ENCODE peak calls at places on chromosomes 3 and 15, in six cellular contexts. J is choroid plexus epithelial cell; T is HFFc6; L is neural crest cell; P is progenitor cell of endocrine pancreas; Q is CD4-positive, alpha-beta T cell. O is an unnamed sample.

GRCh38 chr3:185188816-185189215 is 36.0 kb upstream of the C3orf70 start:
- DNase-seq in P (no peak), Q (no peak), T (no peak), J (no peak), L (no peak), O (no peak)

GRCh38 chr3:186931487-186932280 is 1.4 kb downstream of the ST6GAL1 start:
- DNase-seq in Q (peak), J (peak), T (peak), L (peak), P (peak), O (peak)

GRCh38 chr3:30342319-30343060 is 263.9 kb upstream of the TGFBR2 start:
- DNase-seq in J (peak), L (no peak), T (peak), P (no peak), Q (no peak), O (peak)

GRCh38 chr15:73438651-73439050 is 4.3 kb upstream of the REC114 start:
- DNase-seq in L (no peak), J (no peak), Q (no peak), T (no peak), P (no peak), O (no peak)

GRCh38 chr3:127110982-127111693 is 81.8 kb upstream of the PRR23E start:
- DNase-seq in J (no peak), T (no peak), L (no peak), P (no peak), Q (no peak), O (no peak)

GRCh38 chr3:15102256-15102655 is 3.3 kb upstream of the RBSN start:
- DNase-seq in J (no peak), T (no peak), P (no peak), L (no peak), Q (no peak), O (peak)

GRCh38 chr15:77746254-77747174 is 113.8 kb upstream of the LINGO1 start:
- DNase-seq in P (no peak), L (no peak), J (no peak), T (no peak), Q (no peak), O (no peak)

GRCh38 chr3:189389346-189389745 is 217.6 kb downstream of the TPRG1 start:
- DNase-seq in P (no peak), T (no peak), Q (no peak), J (no peak), L (no peak), O (peak)

GRCh38 chr3:188415196-188415595 is 261.2 kb downstream of the LPP start:
- DNase-seq in P (no peak), T (no peak), Q (no peak), L (no peak), J (no peak), O (peak)

GRCh38 chr15:92163641-92164040 is 230.0 kb upstream of the ST8SIA2 start:
- DNase-seq in T (no peak), Q (no peak), P (no peak), L (no peak), J (no peak), O (no peak)

GRCh38 chr3:100144255-100144866 is 30.1 kb upstream of the FILIP1L start:
- DNase-seq in L (no peak), Q (no peak), T (no peak), J (no peak), P (no peak), O (no peak)

GRCh38 chr3:115321396-115321795 is 174.3 kb upstream of the ZBTB20 start:
- DNase-seq in Q (no peak), T (peak), P (no peak), J (peak), L (no peak), O (peak)

GRCh38 chr15:70411464-70411863 is 313.7 kb upstream of the TLE3 start:
- DNase-seq in J (no peak), L (no peak), P (no peak), T (no peak), Q (no peak), O (no peak)

GRCh38 chr15:70045045-70045444 is 52.7 kb downstream of the TLE3 start:
- DNase-seq in Q (no peak), J (no peak), L (no peak), P (no peak), T (peak), O (peak)

GRCh38 chr3:123762805-123763204 is 121.3 kb downstream of the MYLK start:
- DNase-seq in J (no peak), Q (no peak), P (no peak), T (no peak), L (no peak), O (no peak)

GRCh38 chr3:123757281-123757940 is 126.7 kb downstream of the MYLK start:
- DNase-seq in J (peak), P (no peak), T (no peak), L (no peak), Q (no peak), O (peak)

GRCh38 chr3:123758081-123758564 is 126.0 kb downstream of the MYLK start:
- DNase-seq in L (no peak), T (peak), P (no peak), J (peak), Q (no peak), O (peak)

GRCh38 chr3:123759311-123759710 is 124.8 kb downstream of the MYLK start:
- DNase-seq in P (no peak), L (no peak), J (no peak), T (peak), Q (no peak), O (no peak)

DNA sequence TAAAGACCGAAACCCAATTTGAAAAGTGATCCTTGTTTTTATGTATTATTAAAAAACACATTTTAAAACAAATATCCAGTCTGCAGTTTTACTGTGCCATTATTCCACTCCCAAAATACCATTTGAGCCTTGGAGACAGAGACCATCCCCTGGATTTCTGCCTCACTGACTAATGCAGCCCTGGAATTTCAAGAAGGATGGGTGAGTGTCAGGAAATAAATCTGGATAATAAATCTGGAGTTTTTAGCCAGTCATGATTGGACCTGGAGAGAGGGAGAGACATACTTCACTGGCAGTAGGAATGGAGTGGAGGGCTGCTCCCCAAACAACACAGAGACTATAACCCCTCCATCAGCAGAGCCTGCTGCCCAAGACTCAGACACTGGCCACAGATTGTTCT is 123.3 kb downstream of the MYLK start:
- DNase-seq in Q (no peak), P (no peak), J (no peak), T (no peak), L (no peak), O (no peak)
- TF ChIP-seq CTCF in Q (no peak), P (no peak), J (no peak), T (no peak), L (no peak), O (no peak)

GRCh38 chr3:194671511-194671899 is 486 bp downstream of the LSG1 start:
- DNase-seq in T (peak), P (no peak), L (no peak), Q (no peak), J (peak), O (peak)
- TF ChIP-seq CTCF in T (peak), P (peak), L (peak), Q (peak), J (peak), O (peak)

DNA sequence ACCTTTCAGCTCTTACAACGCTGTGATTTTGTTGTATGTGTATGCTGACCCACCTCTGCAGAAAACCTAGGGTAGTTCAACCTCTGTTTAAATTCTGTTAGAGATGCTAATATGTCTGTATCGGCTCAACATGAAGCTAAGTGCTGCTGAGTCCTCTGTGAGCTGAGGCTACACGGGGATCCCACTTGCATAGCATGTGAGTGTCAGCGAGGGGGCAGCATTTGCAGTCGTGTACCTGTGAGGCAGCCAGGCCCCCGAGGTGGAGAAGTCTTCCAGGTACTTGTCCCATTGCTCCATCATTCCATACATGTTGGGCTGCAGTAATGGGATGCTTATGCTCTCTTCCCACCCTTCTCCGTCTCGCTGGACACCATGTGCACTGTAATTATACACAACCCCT is 3.7 kb downstream of the MKRN2OS start:
- DNase-seq in Q (no peak), P (no peak), L (no peak), T (no peak), J (no peak), O (no peak)
- TF ChIP-seq CTCF in Q (no peak), P (peak), L (peak), T (no peak), J (peak), O (no peak)

DNA sequence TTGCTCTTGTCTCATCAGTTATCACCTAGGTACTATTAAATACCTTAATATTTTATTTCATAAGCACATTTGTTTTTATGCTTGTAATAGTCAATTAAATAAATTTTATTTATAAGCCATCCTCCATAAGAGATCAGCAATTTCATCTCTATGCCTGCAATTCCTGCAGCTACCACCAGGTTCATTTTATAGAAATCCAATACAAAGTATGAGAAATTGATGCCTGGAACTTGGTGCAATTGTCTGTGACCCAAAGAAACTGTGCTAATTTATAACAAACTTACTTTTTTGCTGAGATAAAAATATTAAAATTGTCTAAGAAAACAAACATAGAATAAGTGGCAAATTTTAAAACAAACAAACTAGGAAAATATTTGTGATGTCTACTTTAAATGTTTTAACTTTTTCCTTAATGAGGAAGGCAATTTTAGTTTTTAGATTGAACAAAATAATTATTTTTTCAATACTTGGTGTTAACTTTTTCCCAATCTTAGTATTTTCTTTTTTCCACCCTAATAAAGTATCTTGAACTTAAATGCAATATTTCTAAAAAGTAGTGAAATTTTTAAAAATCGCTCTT is 1026.6 kb downstream of the ROBO1 start:
- DNase-seq in J (no peak), T (no peak), Q (no peak), P (no peak), L (no peak), O (peak)
- TF ChIP-seq CTCF in J (peak), T (peak), Q (peak), P (peak), L (peak), O (peak)

DNA sequence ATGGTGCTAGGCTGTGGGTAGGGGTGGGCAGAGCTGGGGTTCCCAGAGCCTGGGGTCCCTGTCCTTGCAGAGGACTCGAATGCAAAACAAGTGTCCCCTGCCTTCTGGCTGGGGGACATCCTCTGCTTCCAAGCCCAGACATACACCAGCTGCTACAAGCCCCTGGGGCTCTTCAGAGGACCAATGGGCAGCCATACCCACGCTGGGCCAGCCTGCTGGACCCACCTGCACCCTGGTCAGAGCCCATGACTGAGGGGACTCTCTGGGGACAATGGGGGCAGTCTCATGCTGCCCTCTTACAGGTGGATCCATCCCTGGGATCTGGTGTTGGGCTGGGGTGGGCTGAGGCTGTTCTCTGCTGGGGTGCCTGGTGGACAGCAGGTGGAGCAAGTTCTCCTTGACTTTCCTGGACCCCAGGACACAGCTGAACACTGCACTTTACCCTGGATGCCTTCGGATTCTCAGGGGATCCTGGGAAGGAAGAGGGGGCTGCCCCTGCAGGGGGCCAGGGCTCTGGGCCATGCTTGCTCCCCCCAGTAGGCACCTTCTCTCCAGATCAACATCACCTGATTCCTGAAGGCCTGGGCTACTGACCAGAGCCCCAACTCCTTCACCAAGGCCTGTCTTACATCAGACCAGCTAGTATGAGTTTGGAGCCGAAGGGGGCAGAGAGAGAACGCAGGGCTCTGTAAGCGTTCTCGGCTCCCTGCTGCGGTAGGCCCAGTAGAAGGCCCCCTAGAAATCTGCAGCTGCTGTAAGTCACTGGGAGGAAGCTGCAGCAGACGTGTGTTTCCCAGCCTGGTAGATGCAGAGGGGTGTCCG is 7.2 kb upstream of the COMMD4 start:
- DNase-seq in Q (no peak), L (no peak), T (no peak), J (no peak), P (no peak), O (no peak)
- TF ChIP-seq CTCF in Q (no peak), L (no peak), T (no peak), J (no peak), P (no peak), O (no peak)

GRCh38 chr3:71951842-71952241 is 166.9 kb upstream of the PROK2 start:
- DNase-seq in T (no peak), J (no peak), Q (no peak), P (no peak), L (no peak), O (no peak)

GRCh38 chr3:71961378-71961777 is 176.4 kb upstream of the PROK2 start:
- DNase-seq in L (no peak), Q (no peak), J (no peak), T (no peak), P (no peak), O (no peak)

GRCh38 chr3:71958533-71958932 is 173.6 kb upstream of the PROK2 start:
- DNase-seq in J (no peak), T (no peak), L (no peak), Q (no peak), P (no peak), O (no peak)

GRCh38 chr3:71956716-71957115 is 171.8 kb upstream of the PROK2 start:
- DNase-seq in Q (no peak), L (no peak), T (peak), P (no peak), J (no peak), O (no peak)

GRCh38 chr3:71955549-71956373 is 170.8 kb upstream of the PROK2 start:
- DNase-seq in P (peak), J (peak), T (peak), Q (no peak), L (peak), O (peak)
- TF ChIP-seq CTCF in P (peak), J (peak), T (peak), Q (peak), L (peak), O (peak)

GRCh38 chr15:88391700-88392099 is 75.5 kb downstream of the MRPL46 start:
- DNase-seq in J (no peak), P (no peak), L (no peak), Q (no peak), T (no peak), O (no peak)

GRCh38 chr15:88389120-88389519 is 78.1 kb downstream of the MRPL46 start:
- DNase-seq in P (no peak), L (no peak), T (no peak), J (no peak), Q (no peak), O (no peak)

GRCh38 chr15:88390502-88390901 is 76.7 kb downstream of the MRPL46 start:
- DNase-seq in P (no peak), J (no peak), T (no peak), L (no peak), Q (no peak), O (no peak)

GRCh38 chr15:88391006-88391405 is 76.2 kb downstream of the MRPL46 start:
- DNase-seq in T (peak), J (no peak), P (no peak), Q (no peak), L (no peak), O (no peak)

DNA sequence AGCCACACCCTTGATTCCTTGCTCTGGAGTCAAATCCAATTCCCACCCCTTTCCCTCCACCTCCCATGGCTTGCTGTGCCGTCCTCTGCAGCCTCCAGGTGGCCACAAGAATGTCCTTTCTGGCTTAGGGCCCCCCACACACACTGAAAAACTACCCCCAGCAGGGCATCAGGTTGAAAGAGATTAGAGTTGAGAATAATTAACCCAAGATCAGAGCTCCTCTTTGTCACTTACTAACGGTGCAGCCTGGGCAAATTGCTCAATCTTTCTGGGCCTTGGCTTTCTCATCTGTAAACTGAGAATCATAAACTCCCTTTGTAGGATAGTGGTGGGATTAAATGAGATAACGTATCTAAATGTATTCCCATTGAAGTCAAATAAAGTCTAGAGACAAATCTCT is 78.5 kb downstream of the MRPL46 start:
- DNase-seq in P (no peak), J (no peak), T (no peak), Q (no peak), L (no peak), O (no peak)
- TF ChIP-seq CTCF in P (no peak), J (no peak), T (no peak), Q (no peak), L (no peak), O (no peak)

GRCh38 chr3:21290557-21290956 is 460.5 kb downstream of the ZNF385D start:
- DNase-seq in Q (no peak), P (no peak), T (no peak), L (no peak), J (no peak), O (peak)
- TF ChIP-seq CTCF in Q (no peak), P (peak), T (peak), L (peak), J (peak), O (peak)

O was measured in MCF 10A.